ENCODE peak calls at places on chromosomes 2 and 18, in six cellular contexts. G, E, K, L, Z and S are unnamed samples.

GRCh38 chr18:10343778-10344177 is 110.7 kb upstream of the APCDD1 start:
- DNase-seq in K (no peak), Z (no peak), L (no peak), E (no peak), G (no peak), S (no peak)

GRCh38 chr2:234771985-234772774 is 179.6 kb upstream of the SH3BP4 start:
- DNase-seq in Z (no peak), E (no peak), L (peak), G (no peak), K (no peak), S (no peak)

GRCh38 chr2:30559544-30559943 is 112.5 kb downstream of the LCLAT1 start:
- DNase-seq in E (no peak), G (no peak), Z (no peak), K (no peak), L (no peak), S (no peak)

GRCh38 chr18:39770399-39770798 is 2184.6 kb upstream of the PIK3C3 start:
- DNase-seq in E (no peak), Z (no peak), L (no peak), K (no peak), G (no peak), S (no peak)

GRCh38 chr2:120394764-120395163 is 48.8 kb downstream of the INHBB start:
- DNase-seq in K (no peak), G (peak), Z (no peak), L (no peak), E (no peak), S (no peak)

GRCh38 chr2:220166616-220167015 is 539.2 kb downstream of the SLC4A3 start:
- DNase-seq in G (no peak), E (no peak), L (peak), Z (no peak), K (no peak), S (no peak)

GRCh38 chr2:54444503-54444902 is 11.6 kb upstream of the SPTBN1 start:
- DNase-seq in L (no peak), Z (no peak), E (no peak), K (no peak), G (no peak), S (no peak)

GRCh38 chr18:59249186-59249774 is 24.0 kb downstream of the RAX start:
- DNase-seq in L (peak), G (peak), E (no peak), Z (peak), K (no peak), S (peak)

GRCh38 chr2:151976945-151977353 is 121.9 kb downstream of the CACNB4 start:
- DNase-seq in E (no peak), L (no peak), G (no peak), Z (no peak), K (no peak), S (no peak)

GRCh38 chr2:238160206-238161129 is 1.7 kb downstream of the ERFE start:
- DNase-seq in Z (peak), L (peak), K (no peak), E (no peak), G (peak), S (peak)

GRCh38 chr2:186909095-186909494 is 60.1 kb upstream of the ZSWIM2 start:
- DNase-seq in L (no peak), K (no peak), E (no peak), G (no peak), Z (no peak), S (no peak)

GRCh38 chr2:221676566-221677172 is 104.6 kb upstream of the EPHA4 start:
- DNase-seq in Z (no peak), L (no peak), G (no peak), E (no peak), K (no peak), S (no peak)

GRCh38 chr18:48639772-48640432 is 101.1 kb downstream of the CTIF start:
- DNase-seq in G (peak), K (no peak), E (no peak), L (no peak), Z (no peak), S (no peak)

GRCh38 chr2:68722712-68723111 is 11.9 kb upstream of the ARHGAP25 start:
- DNase-seq in K (no peak), E (no peak), Z (peak), G (peak), L (no peak), S (no peak)

GRCh38 chr2:149598014-149598395 is 10.4 kb upstream of the MMADHC start:
- DNase-seq in E (no peak), L (peak), G (no peak), Z (no peak), K (no peak), S (no peak)
- H3K4me3 ChIP-seq in E (no peak), L (peak), G (no peak), Z (no peak), K (peak), S (no peak)

DNA sequence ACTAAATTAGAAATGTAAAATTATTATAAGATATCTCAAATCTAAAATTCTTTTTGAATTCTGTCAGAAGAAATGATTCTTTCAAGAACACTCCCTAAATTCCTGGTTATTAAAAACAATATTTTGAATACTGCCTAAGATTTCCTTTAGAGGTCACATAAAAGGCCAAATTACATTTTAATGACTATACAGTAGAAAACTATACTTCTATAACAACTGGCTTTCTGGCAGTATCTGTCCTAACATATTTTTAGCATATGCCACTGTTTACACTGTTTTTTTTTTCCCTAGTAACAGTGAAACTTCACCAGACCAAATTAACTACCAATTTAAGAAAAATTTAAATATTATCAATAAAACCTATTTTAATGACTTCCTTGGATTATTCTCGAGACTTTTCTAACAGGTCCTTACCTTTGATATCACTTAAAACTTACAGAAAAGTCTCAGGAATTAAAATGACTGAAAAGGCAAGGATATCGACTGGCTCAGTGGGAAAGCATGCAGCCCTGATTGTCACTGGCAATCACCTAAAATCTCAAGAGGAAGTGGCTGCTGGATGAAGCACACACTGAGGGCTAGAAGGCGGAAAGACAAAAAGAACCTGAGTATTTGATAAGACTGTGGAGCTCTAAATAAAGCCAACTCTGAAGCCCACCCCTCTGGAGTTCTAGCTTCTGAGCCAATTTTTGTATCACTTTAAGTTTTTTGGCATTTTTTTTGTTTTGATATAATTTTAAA is 59.6 kb downstream of the SPIRE1 start:
- DNase-seq in Z (no peak), K (no peak), G (no peak), E (no peak), L (peak), S (no peak)
- H3K4me3 ChIP-seq in Z (no peak), K (no peak), G (no peak), E (no peak), L (no peak), S (no peak)

DNA sequence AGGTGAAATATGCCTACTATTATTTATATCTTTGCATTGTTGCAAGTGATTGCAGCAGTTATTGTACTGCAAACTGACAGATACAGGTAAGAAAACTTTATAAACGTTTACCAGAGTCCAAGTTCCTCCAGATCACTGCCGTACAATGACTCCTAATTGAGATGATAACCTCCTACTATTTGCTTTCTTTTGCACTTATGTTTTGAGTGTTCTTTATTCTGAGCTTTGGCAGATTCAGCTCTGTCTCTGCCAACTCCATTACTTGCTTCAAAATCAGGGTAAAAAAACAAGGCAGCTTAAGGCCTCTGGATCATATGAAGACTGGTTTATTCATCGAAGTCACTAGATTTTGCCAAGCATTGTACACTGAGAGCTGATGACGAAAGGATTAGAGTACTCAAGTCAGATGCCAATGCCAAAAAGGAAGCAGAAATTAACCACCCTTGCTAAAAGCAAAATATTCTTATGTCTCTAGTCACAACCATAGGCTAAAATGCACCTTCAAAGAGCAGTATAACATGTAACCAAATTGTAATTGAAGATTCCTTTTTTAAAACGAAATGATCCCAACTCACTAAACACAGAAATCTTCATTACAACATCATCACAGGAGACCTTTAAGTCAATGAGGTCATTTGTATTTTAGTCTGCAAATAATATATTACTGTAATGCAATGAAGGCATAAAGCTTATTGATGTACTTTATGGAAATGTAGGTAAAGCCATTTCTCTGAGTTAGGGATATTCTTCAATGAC is 10.5 kb upstream of the IKZF2 start:
- DNase-seq in E (no peak), Z (no peak), K (no peak), G (no peak), L (peak), S (no peak)
- H3K4me3 ChIP-seq in E (no peak), Z (no peak), K (no peak), G (no peak), L (no peak), S (no peak)

GRCh38 chr2:20074901-20075300 is 23.5 kb upstream of the LAPTM4A start:
- DNase-seq in E (no peak), K (no peak), G (no peak), Z (no peak), L (no peak), S (no peak)

GRCh38 chr2:20073462-20073861 is 22.0 kb upstream of the LAPTM4A start:
- DNase-seq in Z (no peak), L (no peak), E (no peak), K (no peak), G (no peak), S (no peak)

GRCh38 chr2:20074001-20074648 is 22.7 kb upstream of the LAPTM4A start:
- DNase-seq in G (no peak), K (no peak), L (no peak), Z (no peak), E (no peak), S (no peak)

GRCh38 chr2:20071397-20072383 is 20.3 kb upstream of the LAPTM4A start:
- DNase-seq in Z (no peak), E (no peak), G (peak), L (peak), K (no peak), S (no peak)

GRCh38 chr2:20072436-20073158 is 21.2 kb upstream of the LAPTM4A start:
- DNase-seq in G (no peak), K (no peak), Z (no peak), E (no peak), L (no peak), S (no peak)
- H3K4me3 ChIP-seq in G (no peak), K (peak), Z (no peak), E (no peak), L (no peak), S (no peak)

GRCh38 chr2:85269959-85270358 is 57.8 kb downstream of the TGOLN2 start:
- DNase-seq in K (no peak), L (peak), Z (no peak), E (no peak), G (peak), S (no peak)
- H3K4me3 ChIP-seq in K (no peak), L (no peak), Z (no peak), E (no peak), G (no peak), S (no peak)

GRCh38 chr2:213018340-213018901 is 133.0 kb downstream of the IKZF2 start:
- DNase-seq in E (no peak), G (no peak), Z (no peak), K (no peak), L (no peak), S (no peak)
- H3K4me3 ChIP-seq in E (no peak), G (no peak), Z (no peak), K (no peak), L (no peak), S (no peak)